ENCODE peak calls at places on chromosome 19, in five cellular contexts. Y, I, Q, E and C are unnamed samples. For H3K9me3, the result is how much of the 10 kb centered on the place peaks cover.

GRCh38 chr19:55519461-55520311 is 17.2 kb downstream of the SBK2 start:
- DNase-seq in Y (no peak), I (no peak), Q (no peak), E (peak), C (no peak)

GRCh38 chr19:11931051-11931450 is 6.1 kb downstream of the ZNF700 start:
- DNase-seq in Y (no peak), I (no peak), Q (no peak), E (no peak), C (no peak)

GRCh38 chr19:2495651-2496316 is 19.9 kb downstream of the GADD45B start:
- DNase-seq in Y (peak), I (no peak), Q (no peak), E (peak), C (no peak)

GRCh38 chr19:33674575-33675367 is 53.0 kb downstream of the CHST8 start:
- DNase-seq in Y (peak), I (no peak), Q (no peak), E (no peak), C (no peak)

GRCh38 chr19:11293468-11294389 is 2.2 kb upstream of the TSPAN16 start:
- DNase-seq in Y (peak), I (peak), Q (peak), E (peak), C (peak)

GRCh38 chr19:41565384-41565730 is 10.6 kb upstream of the CEACAM21 start:
- DNase-seq in Y (no peak), I (no peak), Q (no peak), E (no peak), C (no peak)

GRCh38 chr19:2016041-2016807 is 710 bp upstream of the BTBD2 start:
- DNase-seq in Y (peak), I (peak), Q (peak), E (peak), C (peak)

GRCh38 chr19:53328967-53329366 is 4.6 kb upstream of the ZNF845 start:
- DNase-seq in Y (no peak), I (no peak), Q (no peak), E (peak), C (no peak)

GRCh38 chr19:23698711-23699520 is 11.9 kb upstream of the ZNF675 start:
- DNase-seq in Y (peak), I (no peak), Q (no peak), E (peak), C (peak)

GRCh38 chr19:30107351-30107750 is 165.3 kb downstream of the URI1 start:
- DNase-seq in Y (no peak), I (no peak), Q (no peak), E (no peak), C (no peak)

GRCh38 chr19:22735911-22736645 is 47.9 kb downstream of the ZNF99 start:
- DNase-seq in Y (no peak), I (no peak), Q (no peak), E (no peak), C (no peak)

GRCh38 chr19:12782174-12782423 is 6.7 kb upstream of the HOOK2 start:
- DNase-seq in Y (no peak), I (no peak), Q (no peak), E (no peak), C (no peak)

GRCh38 chr19:15315101-15315500 is 17.2 kb downstream of the BRD4 start:
- DNase-seq in Y (no peak), I (no peak), Q (no peak), E (no peak), C (no peak)

GRCh38 chr19:55486043-55486970 is 1.3 kb downstream of the NAT14 start:
- DNase-seq in Y (no peak), I (no peak), Q (no peak), E (peak), C (no peak)

GRCh38 chr19:19533826-19534225 is 4.2 kb upstream of the CILP2 start:
- DNase-seq in Y (no peak), I (no peak), Q (no peak), E (no peak), C (no peak)

GRCh38 chr19:36110487-36111199 is at the start of gene OVOL3:
- DNase-seq in Y (no peak), I (no peak), Q (peak), E (no peak), C (no peak)

GRCh38 chr19:19421326-19421725 is 15.9 kb downstream of the GATAD2A start:
- DNase-seq in Y (no peak), I (no peak), Q (no peak), E (no peak), C (no peak)

GRCh38 chr19:4284176-4284958 is 5.3 kb downstream of the SHD start:
- DNase-seq in Y (peak), I (peak), Q (peak), E (peak), C (peak)

GRCh38 chr19:42024622-42025111 is 30.6 kb upstream of the ATP1A3 start:
- DNase-seq in Y (peak), I (no peak), Q (no peak), E (peak), C (no peak)

GRCh38 chr19:15779756-15780476 is 7.5 kb upstream of the OR10H5 start:
- DNase-seq in Y (no peak), I (no peak), Q (no peak), E (peak), C (no peak)

GRCh38 chr19:20607943-20608342 is 42.4 kb upstream of the ZNF737 start:
- DNase-seq in Y (no peak), I (no peak), Q (no peak), E (no peak), C (no peak)

GRCh38 chr19:29418106-29418684 is 107.6 kb upstream of the VSTM2B start:
- DNase-seq in Y (no peak), I (no peak), Q (peak), E (no peak), C (no peak)

GRCh38 chr19:58218899-58219298 is 9.8 kb upstream of the ZNF544 start:
- DNase-seq in Y (no peak), I (peak), Q (peak), E (peak), C (no peak)

GRCh38 chr19:5147971-5148793 is 179.3 kb downstream of the KDM4B start:
- DNase-seq in Y (no peak), I (no peak), Q (no peak), E (peak), C (no peak)

GRCh38 chr19:16042533-16043085 is 33.7 kb upstream of the TPM4 start:
- DNase-seq in Y (no peak), I (no peak), Q (no peak), E (no peak), C (no peak)

GRCh38 chr19:943551-944170 is 17.8 kb downstream of the ARID3A start:
- DNase-seq in Y (no peak), I (no peak), Q (no peak), E (no peak), C (no peak)

GRCh38 chr19:10713317-10713716 is 4.6 kb upstream of the DNM2 start:
- DNase-seq in Y (no peak), I (no peak), Q (no peak), E (no peak), C (no peak)

GRCh38 chr19:47309038-47309437 is 623 bp upstream of the C5AR1 start:
- DNase-seq in Y (no peak), I (no peak), Q (no peak), E (peak), C (no peak)

GRCh38 chr19:47312366-47313006 is 2.8 kb downstream of the C5AR1 start:
- DNase-seq in Y (no peak), I (no peak), Q (no peak), E (no peak), C (no peak)

GRCh38 chr19:47310819-47311218 is 1.2 kb downstream of the C5AR1 start:
- DNase-seq in Y (peak), I (no peak), Q (no peak), E (peak), C (no peak)

GRCh38 chr19:47310323-47310722 is 662 bp downstream of the C5AR1 start:
- DNase-seq in Y (no peak), I (no peak), Q (no peak), E (no peak), C (no peak)

GRCh38 chr19:47309608-47310007 is at the start of gene C5AR1:
- DNase-seq in Y (no peak), I (no peak), Q (no peak), E (no peak), C (no peak)
- TF ChIP-seq EZH2phosphoT487 in Y (no peak), I (no peak), Q (no peak), E (no peak), C (no peak)

GRCh38 chr19:8973501-8974091 is 36.6 kb downstream of the MUC16 start:
- DNase-seq in Y (peak), I (no peak), Q (peak), E (peak), C (peak)
- H3K9me3 ChIP-seq in Y (under half), I (under half), Q (under half), E (under half), C (under half)

GRCh38 chr19:18317998-18318800 is 4.7 kb downstream of the LSM4 start:
- DNase-seq in Y (no peak), I (no peak), Q (no peak), E (no peak), C (no peak)
- TF ChIP-seq EZH2phosphoT487 in Y (no peak), I (no peak), Q (no peak), E (no peak), C (no peak)

DNA sequence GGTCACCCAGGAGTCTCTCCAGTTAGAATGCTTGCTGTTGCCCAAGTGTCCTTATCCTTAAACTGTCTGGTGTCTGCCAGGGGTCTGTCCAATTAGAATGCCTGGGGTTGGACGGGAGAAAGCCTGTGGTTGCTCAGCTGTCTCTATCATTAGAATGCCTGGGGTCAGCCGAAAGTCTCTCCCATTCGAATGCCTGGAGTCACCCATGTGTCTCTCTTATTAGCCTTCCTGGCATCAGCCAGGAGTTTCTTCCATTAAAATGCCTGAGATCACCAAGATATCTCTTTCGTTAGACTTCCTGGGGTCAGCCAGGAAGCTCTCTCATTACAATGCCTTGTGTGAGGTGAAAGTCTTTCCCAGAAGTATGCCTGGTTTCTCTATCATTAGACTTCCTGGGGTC is 1521.0 kb downstream of the UQCRFS1 start:
- DNase-seq in Y (no peak), I (no peak), Q (no peak), E (no peak), C (no peak)
- H3K9me3 ChIP-seq in Y (under half), I (under half), Q (under half), E (under half), C (under half)

GRCh38 chr19:35045667-35046300 is 4.3 kb downstream of the HPN start:
- DNase-seq in Y (peak), I (no peak), Q (peak), E (peak), C (peak)

GRCh38 chr19:35042954-35043604 is 1.6 kb downstream of the HPN start:
- DNase-seq in Y (no peak), I (no peak), Q (no peak), E (no peak), C (no peak)

GRCh38 chr19:35043906-35044305 is 2.4 kb downstream of the HPN start:
- DNase-seq in Y (peak), I (no peak), Q (no peak), E (no peak), C (no peak)

GRCh38 chr19:35046461-35046860 is 4.9 kb downstream of the HPN start:
- DNase-seq in Y (no peak), I (no peak), Q (no peak), E (no peak), C (no peak)

GRCh38 chr19:35044317-35045117 is 3.0 kb downstream of the HPN start:
- DNase-seq in Y (peak), I (no peak), Q (peak), E (peak), C (peak)
- TF ChIP-seq EZH2phosphoT487 in Y (no peak), I (no peak), Q (no peak), E (no peak), C (no peak)

GRCh38 chr19:31256601-31256990 is 92.6 kb downstream of the TSHZ3 start:
- DNase-seq in Y (no peak), I (no peak), Q (no peak), E (no peak), C (no peak)

GRCh38 chr19:31255174-31255862 is 93.9 kb downstream of the TSHZ3 start:
- DNase-seq in Y (no peak), I (no peak), Q (no peak), E (no peak), C (no peak)

GRCh38 chr19:31254611-31255010 is 94.6 kb downstream of the TSHZ3 start:
- DNase-seq in Y (no peak), I (no peak), Q (no peak), E (no peak), C (no peak)

GRCh38 chr19:31257025-31257424 is 92.2 kb downstream of the TSHZ3 start:
- DNase-seq in Y (no peak), I (no peak), Q (no peak), E (no peak), C (no peak)

GRCh38 chr19:31255863-31256600 is 93.2 kb downstream of the TSHZ3 start:
- DNase-seq in Y (no peak), I (no peak), Q (no peak), E (no peak), C (no peak)
- H3K9me3 ChIP-seq in Y (under half), I (under half), Q (under half), E (under half), C (under half)

GRCh38 chr19:37716140-37716539 is 3.4 kb downstream of the ZNF607 start:
- DNase-seq in Y (no peak), I (no peak), Q (no peak), E (no peak), C (no peak)

GRCh38 chr19:37719111-37719926 is at the start of gene ZNF607:
- DNase-seq in Y (peak), I (peak), Q (peak), E (peak), C (peak)

GRCh38 chr19:37719927-37720265 is 335 bp upstream of the ZNF607 start:
- DNase-seq in Y (no peak), I (no peak), Q (no peak), E (no peak), C (no peak)

GRCh38 chr19:37718357-37718756 is 1.2 kb downstream of the ZNF607 start:
- DNase-seq in Y (peak), I (no peak), Q (peak), E (no peak), C (no peak)
- TF ChIP-seq EZH2phosphoT487 in Y (no peak), I (no peak), Q (no peak), E (no peak), C (no peak)

DNA sequence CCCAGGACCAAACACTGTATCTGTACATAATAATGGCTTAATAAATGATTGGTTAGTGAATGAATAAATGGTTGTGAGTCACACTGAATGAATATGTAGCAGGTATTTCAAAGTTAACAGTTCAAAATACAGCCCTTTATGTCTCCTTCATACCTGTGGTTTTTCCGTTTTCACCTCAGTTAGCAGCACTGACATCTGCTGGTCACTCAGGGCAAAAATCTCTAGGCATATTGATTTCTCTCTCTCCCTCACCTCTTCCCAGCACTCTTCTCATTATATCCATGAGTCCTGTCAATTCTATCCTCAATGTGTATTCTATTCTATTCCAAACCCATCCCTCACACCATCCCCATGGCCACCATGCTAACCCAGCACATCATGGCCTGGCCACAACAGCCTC is 76.2 kb downstream of the PEG3 start:
- DNase-seq in Y (no peak), I (no peak), Q (no peak), E (no peak), C (no peak)
- H3K9me3 ChIP-seq in Y (under half), I (under half), Q (under half), E (under half), C (under half)

DNA sequence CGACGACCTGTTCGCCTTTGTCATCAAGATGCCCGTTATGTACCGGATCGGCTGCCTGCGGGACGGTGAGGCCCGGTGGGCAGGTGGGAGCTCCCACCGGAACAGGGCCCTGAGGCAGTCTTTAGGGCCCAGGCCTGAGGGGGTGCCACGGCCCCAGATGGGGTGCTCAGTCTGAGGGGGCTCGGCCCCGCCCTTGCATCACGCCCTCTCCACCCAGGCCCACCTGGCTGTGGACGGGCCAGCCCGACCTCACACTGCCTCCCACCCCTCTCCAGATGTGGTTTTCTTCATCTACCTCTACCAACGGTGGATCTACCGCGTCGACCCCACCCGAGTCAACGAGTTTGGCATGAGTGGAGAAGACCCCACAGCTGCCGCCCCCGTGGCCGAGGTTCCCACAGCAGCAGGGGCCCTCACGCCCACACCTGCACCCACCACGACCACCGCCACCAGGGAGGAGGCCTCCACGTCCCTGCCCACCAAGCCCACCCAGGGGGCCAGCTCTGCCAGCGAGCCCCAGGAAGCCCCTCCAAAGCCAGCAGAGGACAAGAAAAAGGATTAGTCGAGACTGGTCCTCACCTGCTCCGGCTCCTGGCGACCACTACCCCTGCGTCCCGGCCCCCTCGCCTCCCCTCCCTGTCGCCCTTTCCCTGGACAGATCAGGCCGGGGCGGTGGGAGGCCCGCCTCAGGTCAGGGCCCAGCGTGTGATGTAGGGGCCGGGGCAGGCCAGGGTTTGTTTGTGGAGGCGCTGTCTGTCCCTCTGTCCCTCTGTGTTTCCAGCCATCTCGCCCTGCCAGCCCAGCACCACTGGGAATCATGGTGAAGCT is 8.7 kb upstream of the RELB start:
- DNase-seq in Y (no peak), I (no peak), Q (no peak), E (no peak), C (no peak)
- TF ChIP-seq EZH2phosphoT487 in Y (no peak), I (no peak), Q (no peak), E (no peak), C (no peak)